ENCODE peak calls at places on chromosome 7, in nine cellular contexts. G is fibroblast of lung, S is SK-N-SH, X is cardiac fibroblast, Y is heart right ventricle, Z is HL-60, T is IMR-90, V is OCI-LY7, Q is breast epithelium. D is an unnamed sample.

GRCh38 chr7:44193011-44193802 is 4.0 kb upstream of the GCK start:
- DNase-seq in G (no peak), S (no peak), X (no peak), Y (no peak), Z (no peak), T (no peak), V (peak; percentile 27), Q (no peak), D (no peak)

GRCh38 chr7:10767771-10768170 is 205.9 kb upstream of the PHF14 start:
- DNase-seq in G (no peak), S (no peak), X (no peak), Y (no peak), Z (no peak), T (no peak), V (no peak), Q (no peak), D (no peak)

GRCh38 chr7:105224884-105225651 is 163.7 kb downstream of the SRPK2 start:
- DNase-seq in G (peak; percentile 89), S (peak; percentile 36), X (peak; percentile 85), Y (no peak), Z (peak; percentile 55), T (peak; percentile 95), V (peak; percentile 7), Q (no peak), D (peak; percentile 87)

GRCh38 chr7:151689196-151689971 is 169.7 kb upstream of the RHEB start:
- DNase-seq in G (peak; percentile 28), S (no peak), X (no peak), Y (peak; percentile 62), Z (no peak), T (no peak), V (no peak), Q (peak; percentile 79), D (no peak)

GRCh38 chr7:3033581-3033980 is 10.1 kb downstream of the CARD11 start:
- DNase-seq in G (no peak), S (no peak), X (no peak), Y (no peak), Z (peak; percentile 23), T (no peak), V (no peak), Q (no peak), D (no peak)

GRCh38 chr7:125122225-125122624 is 192.6 kb upstream of the POT1 start:
- DNase-seq in G (peak; percentile 48), S (peak; percentile 14), X (peak; percentile 55), Y (no peak), Z (no peak), T (no peak), V (no peak), Q (no peak), D (no peak)

GRCh38 chr7:151491859-151492258 is 27.8 kb downstream of the RHEB start:
- DNase-seq in G (peak; percentile 87), S (no peak), X (peak; percentile 81), Y (no peak), Z (peak; percentile 49), T (peak; percentile 90), V (no peak), Q (no peak), D (peak; percentile 95)

GRCh38 chr7:139853576-139854511 is 24.8 kb downstream of the TBXAS1 start:
- DNase-seq in G (peak; percentile 90), S (no peak), X (peak; percentile 95), Y (no peak), Z (peak; percentile 78), T (peak; percentile 83), V (no peak), Q (no peak), D (peak; percentile 83)

GRCh38 chr7:47946581-47947354 is 1.5 kb downstream of the PKD1L1 start:
- DNase-seq in G (no peak), S (no peak), X (no peak), Y (no peak), Z (no peak), T (no peak), V (no peak), Q (no peak), D (no peak)

GRCh38 chr7:142939226-142939910 is at the start of gene LLCFC1:
- DNase-seq in G (no peak), S (peak; percentile 33), X (no peak), Y (no peak), Z (no peak), T (no peak), V (peak; percentile 29), Q (no peak), D (no peak)

GRCh38 chr7:44212581-44213184 is 11.9 kb downstream of the YKT6 start:
- DNase-seq in G (no peak), S (no peak), X (no peak), Y (no peak), Z (no peak), T (no peak), V (no peak), Q (peak; percentile 38), D (no peak)

GRCh38 chr7:154781369-154782303 is 221.3 kb downstream of the PAXIP1 start:
- DNase-seq in G (no peak), S (no peak), X (no peak), Y (no peak), Z (no peak), T (no peak), V (no peak), Q (no peak), D (no peak)

GRCh38 chr7:111697771-111698170 is 135.5 kb upstream of the IMMP2L start:
- DNase-seq in G (no peak), S (no peak), X (no peak), Y (no peak), Z (no peak), T (peak; percentile 5), V (no peak), Q (no peak), D (no peak)

GRCh38 chr7:4149645-4150044 is 532.5 kb upstream of the FOXK1 start:
- DNase-seq in G (no peak), S (no peak), X (no peak), Y (no peak), Z (no peak), T (no peak), V (no peak), Q (no peak), D (no peak)

GRCh38 chr7:22137026-22137425 is 191.3 kb upstream of the CDCA7L start:
- DNase-seq in G (no peak), S (no peak), X (no peak), Y (no peak), Z (no peak), T (peak; percentile 22), V (no peak), Q (no peak), D (peak; percentile 69)

GRCh38 chr7:30430300-30430699 is 48.3 kb downstream of the NOD1 start:
- DNase-seq in G (no peak), S (peak; percentile 12), X (peak; percentile 16), Y (no peak), Z (peak; percentile 53), T (no peak), V (no peak), Q (peak; percentile 60), D (peak; percentile 44)

GRCh38 chr7:99733448-99733847 is 1.5 kb downstream of the CYP3A7 start:
- DNase-seq in G (no peak), S (no peak), X (no peak), Y (no peak), Z (peak; percentile 11), T (no peak), V (peak; percentile 19), Q (no peak), D (peak; percentile 10)

GRCh38 chr7:23469150-23469960 is 936 bp downstream of the IGF2BP3 start:
- DNase-seq in G (no peak), S (peak; percentile 84), X (no peak), Y (no peak), Z (peak; percentile 50), T (no peak), V (peak; percentile 70), Q (no peak), D (peak; percentile 24)

GRCh38 chr7:87506243-87507180 is 31.0 kb upstream of the ABCB4 start:
- DNase-seq in G (peak; percentile 44), S (peak; percentile 12), X (peak; percentile 19), Y (no peak), Z (no peak), T (peak; percentile 43), V (no peak), Q (no peak), D (peak; percentile 54)
- TF ChIP-seq CTCF in G (peak; percentile 38), S (peak; percentile 79), X (peak; percentile 12), Y (peak; percentile 52), Z (no peak), T (peak; percentile 70), V (peak; percentile 67), Q (peak; percentile 15), D (peak; percentile 46)

GRCh38 chr7:156998988-156999610 is 11.4 kb downstream of the MNX1 start:
- DNase-seq in G (no peak), S (peak; percentile 46), X (no peak), Y (no peak), Z (no peak), T (no peak), V (no peak), Q (no peak), D (no peak)
- H3K4me3 ChIP-seq in G (no peak overlapping the region), S (no peak overlapping the region), X (no peak overlapping the region), Y (peak overlapping the region; percentile 48), Z (no peak overlapping the region), T (no peak overlapping the region), V (no peak overlapping the region), Q (peak overlapping the region; percentile 37), D (peak overlapping the region; percentile 33)

GRCh38 chr7:108805808-108806397 is 236.2 kb downstream of the DNAJB9 start:
- DNase-seq in G (peak; percentile 45), S (peak; percentile 25), X (peak; percentile 59), Y (no peak), Z (peak; percentile 5), T (peak; percentile 1), V (peak; percentile 12), Q (no peak), D (peak; percentile 63)
- TF ChIP-seq CTCF in G (peak; percentile 55), S (peak; percentile 66), X (peak; percentile 55), Y (peak; percentile 25), Z (peak; percentile 24), T (no peak), V (peak; percentile 78), Q (no peak), D (peak; percentile 70)

GRCh38 chr7:140867467-140868314 is 57.0 kb downstream of the BRAF start:
- DNase-seq in G (no peak), S (no peak), X (no peak), Y (no peak), Z (no peak), T (no peak), V (peak; percentile 4), Q (no peak), D (no peak)

GRCh38 chr7:140866926-140867325 is 57.8 kb downstream of the BRAF start:
- DNase-seq in G (no peak), S (no peak), X (no peak), Y (no peak), Z (no peak), T (no peak), V (no peak), Q (no peak), D (no peak)

GRCh38 chr7:140863867-140864266 is 60.9 kb downstream of the BRAF start:
- DNase-seq in G (no peak), S (no peak), X (no peak), Y (no peak), Z (no peak), T (no peak), V (no peak), Q (no peak), D (no peak)

GRCh38 chr7:140869430-140869829 is 55.3 kb downstream of the BRAF start:
- DNase-seq in G (no peak), S (peak; percentile 26), X (no peak), Y (no peak), Z (no peak), T (no peak), V (no peak), Q (no peak), D (no peak)

DNA sequence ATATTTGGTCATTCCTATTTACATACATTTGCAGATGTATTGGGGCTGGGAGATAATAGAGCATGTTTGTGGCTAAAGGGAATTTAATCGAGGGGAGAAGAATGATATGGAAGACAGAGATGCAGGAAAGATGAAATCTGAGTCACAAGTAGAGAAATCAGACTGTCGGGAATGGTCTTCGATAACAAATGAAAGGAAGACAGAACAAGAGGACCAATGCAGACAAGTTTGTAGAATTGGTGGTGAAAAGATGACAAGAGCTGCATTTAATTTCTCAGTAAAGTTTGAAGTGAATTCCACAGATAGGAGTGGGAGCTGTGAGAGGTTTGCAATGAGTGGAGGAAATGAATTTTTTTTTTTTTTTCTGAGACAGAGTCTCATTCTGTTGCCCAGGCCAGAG is 60.0 kb downstream of the BRAF start:
- DNase-seq in G (no peak), S (no peak), X (no peak), Y (no peak), Z (no peak), T (no peak), V (no peak), Q (no peak), D (no peak)
- H3K4me3 ChIP-seq in G (no peak overlapping the region), S (no peak overlapping the region), X (no peak overlapping the region), Y (no peak overlapping the region), Z (no peak overlapping the region), T (no peak overlapping the region), V (no peak overlapping the region), Q (no peak overlapping the region), D (no peak overlapping the region)